ENCODE peak calls at places on chromosomes 2 and 18, in ten cellular contexts. One of them, this sample, is unnamed.

GRCh38 chr18:20971886-20972267 is 139.7 kb downstream of the ROCK1 start:
- DNase-seq in mammary epithelial cell: peak; percentile 17
- DNase-seq in fibroblast of mammary gland: peak; percentile 50
- DNase-seq in mucosa of descending colon: no peak
- DNase-seq in GM12865: peak; percentile 35
- DNase-seq in cardiac muscle cell: peak; percentile 51
- DNase-seq in adrenal gland: no peak
- DNase-seq in kidney epithelial cell: no peak
- DNase-seq in GM13977: peak; percentile 9
- DNase-seq in GM20000: peak; percentile 6
- DNase-seq in this sample: peak; percentile 24

GRCh38 chr2:68726608-68727367 is 7.8 kb upstream of the ARHGAP25 start:
- DNase-seq in mammary epithelial cell: peak; percentile 34
- DNase-seq in fibroblast of mammary gland: no peak
- DNase-seq in mucosa of descending colon: peak; percentile 76
- DNase-seq in GM12865: peak; percentile 93
- DNase-seq in cardiac muscle cell: peak; percentile 6
- DNase-seq in adrenal gland: no peak
- DNase-seq in kidney epithelial cell: no peak
- DNase-seq in GM13977: peak; percentile 55
- DNase-seq in GM20000: peak; percentile 60
- DNase-seq in this sample: no peak

GRCh38 chr2:227153307-227153706 is 10.7 kb downstream of the COL4A4 start:
- DNase-seq in mammary epithelial cell: no peak
- DNase-seq in fibroblast of mammary gland: no peak
- DNase-seq in mucosa of descending colon: no peak
- DNase-seq in GM12865: no peak
- DNase-seq in cardiac muscle cell: no peak
- DNase-seq in adrenal gland: peak; percentile 66
- DNase-seq in kidney epithelial cell: no peak
- DNase-seq in GM13977: no peak
- DNase-seq in GM20000: no peak
- DNase-seq in this sample: peak; percentile 56

GRCh38 chr2:164606557-164606956 is 14.7 kb downstream of the GRB14 start:
- DNase-seq in mammary epithelial cell: no peak
- DNase-seq in fibroblast of mammary gland: peak; percentile 61
- DNase-seq in mucosa of descending colon: no peak
- DNase-seq in GM12865: no peak
- DNase-seq in cardiac muscle cell: no peak
- DNase-seq in adrenal gland: no peak
- DNase-seq in kidney epithelial cell: no peak
- DNase-seq in GM13977: no peak
- DNase-seq in GM20000: no peak
- DNase-seq in this sample: no peak

GRCh38 chr2:144454466-144455287 is 65.2 kb downstream of the ZEB2 start:
- DNase-seq in mammary epithelial cell: no peak
- DNase-seq in fibroblast of mammary gland: peak; percentile 34
- DNase-seq in mucosa of descending colon: no peak
- DNase-seq in GM12865: peak; percentile 28
- DNase-seq in cardiac muscle cell: no peak
- DNase-seq in adrenal gland: no peak
- DNase-seq in kidney epithelial cell: no peak
- DNase-seq in GM13977: no peak
- DNase-seq in GM20000: no peak
- DNase-seq in this sample: no peak

GRCh38 chr2:30686000-30686399 is 121.2 kb downstream of the CAPN13 start:
- DNase-seq in mammary epithelial cell: no peak
- DNase-seq in fibroblast of mammary gland: no peak
- DNase-seq in mucosa of descending colon: no peak
- DNase-seq in GM12865: peak; percentile 34
- DNase-seq in cardiac muscle cell: no peak
- DNase-seq in adrenal gland: no peak
- DNase-seq in kidney epithelial cell: no peak
- DNase-seq in GM13977: no peak
- DNase-seq in GM20000: no peak
- DNase-seq in this sample: no peak

GRCh38 chr2:138090330-138090729 is 126.1 kb downstream of the HNMT start:
- DNase-seq in mammary epithelial cell: peak; percentile 56
- DNase-seq in fibroblast of mammary gland: peak; percentile 65
- DNase-seq in mucosa of descending colon: no peak
- DNase-seq in GM12865: peak; percentile 50
- DNase-seq in cardiac muscle cell: peak; percentile 66
- DNase-seq in adrenal gland: no peak
- DNase-seq in kidney epithelial cell: no peak
- DNase-seq in GM13977: peak; percentile 37
- DNase-seq in GM20000: peak; percentile 40
- DNase-seq in this sample: peak; percentile 50

GRCh38 chr2:16218651-16219050 is 278.3 kb downstream of the MYCN start:
- DNase-seq in mammary epithelial cell: no peak
- DNase-seq in fibroblast of mammary gland: no peak
- DNase-seq in mucosa of descending colon: no peak
- DNase-seq in GM12865: peak; percentile 16
- DNase-seq in cardiac muscle cell: no peak
- DNase-seq in adrenal gland: peak; percentile 33
- DNase-seq in kidney epithelial cell: no peak
- DNase-seq in GM13977: peak; percentile 39
- DNase-seq in GM20000: peak; percentile 42
- DNase-seq in this sample: peak; percentile 53

GRCh38 chr2:203155406-203155805 is 83.4 kb upstream of the CYP20A1 start:
- DNase-seq in mammary epithelial cell: peak; percentile 1
- DNase-seq in fibroblast of mammary gland: no peak
- DNase-seq in mucosa of descending colon: no peak
- DNase-seq in GM12865: peak; percentile 21
- DNase-seq in cardiac muscle cell: no peak
- DNase-seq in adrenal gland: no peak
- DNase-seq in kidney epithelial cell: no peak
- DNase-seq in GM13977: no peak
- DNase-seq in GM20000: no peak
- DNase-seq in this sample: peak; percentile 5

GRCh38 chr2:10688921-10689807 is 611 bp downstream of the NOL10 start:
- DNase-seq in mammary epithelial cell: peak; percentile 19
- DNase-seq in fibroblast of mammary gland: peak; percentile 32
- DNase-seq in mucosa of descending colon: no peak
- DNase-seq in GM12865: no peak
- DNase-seq in cardiac muscle cell: peak; percentile 3
- DNase-seq in adrenal gland: peak; percentile 68
- DNase-seq in kidney epithelial cell: no peak
- DNase-seq in GM13977: peak; percentile 24
- DNase-seq in GM20000: no peak
- DNase-seq in this sample: peak; percentile 12

GRCh38 chr2:159811232-159811631 is 13.2 kb upstream of the CD302 start:
- DNase-seq in mammary epithelial cell: no peak
- DNase-seq in fibroblast of mammary gland: no peak
- DNase-seq in mucosa of descending colon: no peak
- DNase-seq in GM12865: no peak
- DNase-seq in cardiac muscle cell: no peak
- DNase-seq in adrenal gland: no peak
- DNase-seq in kidney epithelial cell: no peak
- DNase-seq in GM13977: no peak
- DNase-seq in GM20000: no peak
- DNase-seq in this sample: no peak

GRCh38 chr18:9731380-9731779 is 23.3 kb downstream of the RAB31 start:
- DNase-seq in mammary epithelial cell: peak; percentile 88
- DNase-seq in fibroblast of mammary gland: peak; percentile 92
- DNase-seq in mucosa of descending colon: no peak
- DNase-seq in GM12865: no peak
- DNase-seq in cardiac muscle cell: peak; percentile 17
- DNase-seq in adrenal gland: no peak
- DNase-seq in kidney epithelial cell: peak; percentile 92
- DNase-seq in GM13977: no peak
- DNase-seq in GM20000: no peak
- DNase-seq in this sample: no peak

GRCh38 chr18:55120896-55121295 is 161.6 kb upstream of the CCDC68 start:
- DNase-seq in mammary epithelial cell: no peak
- DNase-seq in fibroblast of mammary gland: no peak
- DNase-seq in mucosa of descending colon: no peak
- DNase-seq in GM12865: no peak
- DNase-seq in cardiac muscle cell: no peak
- DNase-seq in adrenal gland: no peak
- DNase-seq in kidney epithelial cell: no peak
- DNase-seq in GM13977: no peak
- DNase-seq in GM20000: no peak
- DNase-seq in this sample: no peak

GRCh38 chr2:1839066-1839756 is 94.9 kb upstream of the PXDN start:
- DNase-seq in mammary epithelial cell: no peak
- DNase-seq in fibroblast of mammary gland: no peak
- DNase-seq in mucosa of descending colon: no peak
- DNase-seq in GM12865: no peak
- DNase-seq in cardiac muscle cell: no peak
- DNase-seq in adrenal gland: no peak
- DNase-seq in kidney epithelial cell: no peak
- DNase-seq in GM13977: no peak
- DNase-seq in GM20000: no peak
- DNase-seq in this sample: no peak
- TF ChIP-seq CTCF in mammary epithelial cell: no peak
- TF ChIP-seq CTCF in fibroblast of mammary gland: no peak
- TF ChIP-seq CTCF in mucosa of descending colon: no peak
- TF ChIP-seq CTCF in GM12865: no peak
- TF ChIP-seq CTCF in cardiac muscle cell: no peak
- TF ChIP-seq CTCF in adrenal gland: no peak
- TF ChIP-seq CTCF in kidney epithelial cell: no peak
- TF ChIP-seq CTCF in GM13977: no peak
- TF ChIP-seq CTCF in GM20000: no peak
- TF ChIP-seq CTCF in this sample: no peak

GRCh38 chr18:4024702-4025101 is 430.4 kb downstream of the DLGAP1 start:
- DNase-seq in mammary epithelial cell: peak; percentile 11
- DNase-seq in fibroblast of mammary gland: no peak
- DNase-seq in mucosa of descending colon: no peak
- DNase-seq in GM12865: peak; percentile 17
- DNase-seq in cardiac muscle cell: no peak
- DNase-seq in adrenal gland: no peak
- DNase-seq in kidney epithelial cell: no peak
- DNase-seq in GM13977: no peak
- DNase-seq in GM20000: no peak
- DNase-seq in this sample: no peak
- TF ChIP-seq CTCF in mammary epithelial cell: no peak
- TF ChIP-seq CTCF in fibroblast of mammary gland: no peak
- TF ChIP-seq CTCF in mucosa of descending colon: no peak
- TF ChIP-seq CTCF in GM12865: no peak
- TF ChIP-seq CTCF in cardiac muscle cell: no peak
- TF ChIP-seq CTCF in adrenal gland: no peak
- TF ChIP-seq CTCF in kidney epithelial cell: no peak
- TF ChIP-seq CTCF in GM13977: no peak
- TF ChIP-seq CTCF in GM20000: no peak
- TF ChIP-seq CTCF in this sample: no peak

GRCh38 chr18:44325903-44326650 is 354.6 kb upstream of the SETBP1 start:
- DNase-seq in mammary epithelial cell: peak; percentile 40
- DNase-seq in fibroblast of mammary gland: peak; percentile 81
- DNase-seq in mucosa of descending colon: no peak
- DNase-seq in GM12865: peak; percentile 54
- DNase-seq in cardiac muscle cell: peak; percentile 84
- DNase-seq in adrenal gland: peak; percentile 60
- DNase-seq in kidney epithelial cell: no peak
- DNase-seq in GM13977: peak; percentile 13
- DNase-seq in GM20000: peak; percentile 9
- DNase-seq in this sample: peak; percentile 78
- TF ChIP-seq CTCF in mammary epithelial cell: peak; percentile 76
- TF ChIP-seq CTCF in fibroblast of mammary gland: peak; percentile 76
- TF ChIP-seq CTCF in mucosa of descending colon: peak; percentile 16
- TF ChIP-seq CTCF in GM12865: peak; percentile 50
- TF ChIP-seq CTCF in cardiac muscle cell: peak; percentile 69
- TF ChIP-seq CTCF in adrenal gland: peak; percentile 47
- TF ChIP-seq CTCF in kidney epithelial cell: peak; percentile 76
- TF ChIP-seq CTCF in GM13977: peak; percentile 63
- TF ChIP-seq CTCF in GM20000: peak; percentile 19
- TF ChIP-seq CTCF in this sample: peak; percentile 63

GRCh38 chr2:148926291-148926961 is 51.4 kb downstream of the KIF5C start:
- DNase-seq in mammary epithelial cell: no peak
- DNase-seq in fibroblast of mammary gland: peak; percentile 11
- DNase-seq in mucosa of descending colon: peak; percentile 50
- DNase-seq in GM12865: peak; percentile 77
- DNase-seq in cardiac muscle cell: peak; percentile 47
- DNase-seq in adrenal gland: peak; percentile 63
- DNase-seq in kidney epithelial cell: no peak
- DNase-seq in GM13977: peak; percentile 61
- DNase-seq in GM20000: peak; percentile 75
- DNase-seq in this sample: peak; percentile 58
- TF ChIP-seq CTCF in mammary epithelial cell: peak; percentile 12
- TF ChIP-seq CTCF in fibroblast of mammary gland: peak; percentile 50
- TF ChIP-seq CTCF in mucosa of descending colon: no peak
- TF ChIP-seq CTCF in GM12865: peak; percentile 76
- TF ChIP-seq CTCF in cardiac muscle cell: peak; percentile 74
- TF ChIP-seq CTCF in adrenal gland: peak; percentile 61
- TF ChIP-seq CTCF in kidney epithelial cell: peak; percentile 83
- TF ChIP-seq CTCF in GM13977: peak; percentile 67
- TF ChIP-seq CTCF in GM20000: peak; percentile 78
- TF ChIP-seq CTCF in this sample: peak; percentile 50

GRCh38 chr2:222933458-222933857 is 72.6 kb downstream of the ACSL3 start:
- DNase-seq in mammary epithelial cell: no peak
- DNase-seq in fibroblast of mammary gland: no peak
- DNase-seq in mucosa of descending colon: no peak
- DNase-seq in GM12865: no peak
- DNase-seq in cardiac muscle cell: no peak
- DNase-seq in adrenal gland: no peak
- DNase-seq in kidney epithelial cell: no peak
- DNase-seq in GM13977: no peak
- DNase-seq in GM20000: no peak
- DNase-seq in this sample: no peak

GRCh38 chr2:222935688-222936298 is 75.0 kb downstream of the ACSL3 start:
- DNase-seq in mammary epithelial cell: no peak
- DNase-seq in fibroblast of mammary gland: no peak
- DNase-seq in mucosa of descending colon: no peak
- DNase-seq in GM12865: no peak
- DNase-seq in cardiac muscle cell: no peak
- DNase-seq in adrenal gland: no peak
- DNase-seq in kidney epithelial cell: no peak
- DNase-seq in GM13977: no peak
- DNase-seq in GM20000: no peak
- DNase-seq in this sample: no peak

GRCh38 chr2:222938327-222938726 is 77.5 kb downstream of the ACSL3 start:
- DNase-seq in mammary epithelial cell: no peak
- DNase-seq in fibroblast of mammary gland: no peak
- DNase-seq in mucosa of descending colon: no peak
- DNase-seq in GM12865: no peak
- DNase-seq in cardiac muscle cell: no peak
- DNase-seq in adrenal gland: no peak
- DNase-seq in kidney epithelial cell: no peak
- DNase-seq in GM13977: no peak
- DNase-seq in GM20000: no peak
- DNase-seq in this sample: no peak

GRCh38 chr2:222939208-222939846 is 78.5 kb downstream of the ACSL3 start:
- DNase-seq in mammary epithelial cell: peak; percentile 62
- DNase-seq in fibroblast of mammary gland: peak; percentile 74
- DNase-seq in mucosa of descending colon: no peak
- DNase-seq in GM12865: peak; percentile 84
- DNase-seq in cardiac muscle cell: peak; percentile 80
- DNase-seq in adrenal gland: peak; percentile 20
- DNase-seq in kidney epithelial cell: no peak
- DNase-seq in GM13977: peak; percentile 21
- DNase-seq in GM20000: peak; percentile 35
- DNase-seq in this sample: peak; percentile 81

DNA sequence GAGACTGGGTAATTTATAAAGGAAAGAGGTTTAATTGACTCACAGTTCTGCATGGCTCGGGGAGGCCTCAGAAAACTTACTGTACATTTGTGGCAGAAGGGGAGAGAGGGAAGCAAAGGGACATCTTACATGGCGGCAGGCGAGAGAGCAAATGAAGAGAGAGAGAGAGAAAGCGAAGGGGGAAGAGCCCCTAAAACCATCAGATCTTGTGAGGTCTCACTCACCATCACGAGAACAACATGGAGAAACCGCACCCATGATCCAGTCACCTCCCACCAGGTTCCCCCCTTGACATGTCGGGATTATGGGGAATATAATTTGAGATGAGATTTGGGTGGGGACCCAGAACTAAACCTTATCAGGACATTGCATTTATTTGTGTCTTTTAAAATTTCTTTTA is 75.9 kb downstream of the ACSL3 start:
- DNase-seq in mammary epithelial cell: no peak
- DNase-seq in fibroblast of mammary gland: no peak
- DNase-seq in mucosa of descending colon: no peak
- DNase-seq in GM12865: no peak
- DNase-seq in cardiac muscle cell: no peak
- DNase-seq in adrenal gland: no peak
- DNase-seq in kidney epithelial cell: no peak
- DNase-seq in GM13977: no peak
- DNase-seq in GM20000: no peak
- DNase-seq in this sample: no peak
- TF ChIP-seq CTCF in mammary epithelial cell: no peak
- TF ChIP-seq CTCF in fibroblast of mammary gland: no peak
- TF ChIP-seq CTCF in mucosa of descending colon: no peak
- TF ChIP-seq CTCF in GM12865: no peak
- TF ChIP-seq CTCF in cardiac muscle cell: no peak
- TF ChIP-seq CTCF in adrenal gland: no peak
- TF ChIP-seq CTCF in kidney epithelial cell: no peak
- TF ChIP-seq CTCF in GM13977: no peak
- TF ChIP-seq CTCF in GM20000: no peak
- TF ChIP-seq CTCF in this sample: no peak